ENCODE peak calls at places on chromosomes 5 and 9, in seven cellular contexts. D is lower lobe of right lung; L is hepatocyte; X is naive thymus-derived CD4-positive, alpha-beta T cell; S is CD4-positive, alpha-beta memory T cell; M is mucosa of descending colon; G is left lung. U is an unnamed sample.
A peak's percentile ranks its signal among the peaks of the same experiment; 100 is the strongest.

GRCh38 chr5:179486596-179487051 is 63.7 kb upstream of the RUFY1 start:
- DNase-seq in M (no peak), D (no peak), G (peak; percentile 48), X (no peak), S (no peak), L (peak; percentile 25), U (no peak)

GRCh38 chr5:139774980-139775654 is 20.5 kb upstream of the PSD2 start:
- DNase-seq in G (peak; percentile 97), L (peak; percentile 83), M (peak; percentile 81), X (peak; percentile 65), D (peak; percentile 86), S (peak; percentile 67), U (peak; percentile 78)

GRCh38 chr5:139091439-139092156 is 106.6 kb downstream of the SIL1 start:
- DNase-seq in D (no peak), S (no peak), L (peak; percentile 11), M (no peak), X (no peak), G (no peak), U (no peak)

GRCh38 chr5:773517-774264 is 10.8 kb downstream of the ZDHHC11B start:
- DNase-seq in S (no peak), X (no peak), G (peak; percentile 66), D (no peak), M (peak; percentile 20), L (peak; percentile 6), U (no peak)

GRCh38 chr5:97967292-97967691 is 784.2 kb upstream of the RIOK2 start:
- DNase-seq in S (no peak), D (no peak), M (no peak), G (no peak), L (no peak), X (no peak), U (no peak)

GRCh38 chr5:123157797-123158528 is 68.9 kb downstream of the PRDM6 start:
- DNase-seq in S (no peak), G (no peak), X (no peak), M (no peak), L (peak; percentile 63), D (no peak), U (no peak)

GRCh38 chr5:124451721-124452383 is 294.6 kb downstream of the ZNF608 start:
- DNase-seq in L (no peak), X (no peak), G (no peak), S (no peak), D (no peak), M (no peak), U (no peak)

GRCh38 chr9:83383034-83383433 is 155.2 kb downstream of the FRMD3 start:
- DNase-seq in M (no peak), S (no peak), G (no peak), L (no peak), D (no peak), X (no peak), U (no peak)

GRCh38 chr9:116152941-116153764 is 438 bp upstream of the PAPPA start:
- DNase-seq in L (no peak), G (no peak), S (no peak), X (no peak), D (no peak), M (no peak), U (peak; percentile 84)

GRCh38 chr5:101520417-101520816 is 617.3 kb upstream of the ST8SIA4 start:
- DNase-seq in L (no peak), S (no peak), X (no peak), D (no peak), M (no peak), G (no peak), U (no peak)

GRCh38 chr5:125668904-125669303 is 754.3 kb upstream of the GRAMD2B start:
- DNase-seq in D (no peak), G (no peak), S (no peak), X (no peak), L (peak; percentile 77), M (no peak), U (no peak)

GRCh38 chr5:172266071-172266675 is 17.4 kb downstream of the UBTD2 start:
- DNase-seq in G (no peak), L (no peak), D (no peak), M (no peak), X (no peak), S (no peak), U (no peak)

GRCh38 chr5:149200355-149200754 is 59.1 kb downstream of the ABLIM3 start:
- DNase-seq in S (no peak), D (no peak), G (no peak), X (no peak), M (no peak), L (no peak), U (no peak)

GRCh38 chr5:139385061-139385889 is 2.2 kb upstream of the SLC23A1 start:
- DNase-seq in G (no peak), X (no peak), M (peak; percentile 66), D (no peak), L (no peak), S (peak; percentile 32), U (no peak)

GRCh38 chr5:79474416-79475173 is 39.3 kb downstream of the HOMER1 start:
- DNase-seq in L (no peak), S (no peak), X (no peak), G (no peak), D (no peak), M (no peak), U (peak; percentile 28)

GRCh38 chr5:1468629-1469527 is 23.6 kb upstream of the SLC6A3 start:
- DNase-seq in G (peak; percentile 76), X (no peak), L (no peak), M (peak; percentile 13), S (no peak), D (no peak), U (no peak)

GRCh38 chr9:127589955-127590370 is 22.1 kb upstream of the STXBP1 start:
- DNase-seq in S (peak; percentile 33), G (no peak), M (peak; percentile 58), D (no peak), L (peak; percentile 88), X (no peak), U (peak; percentile 69)

GRCh38 chr5:7546555-7546954 is 150.6 kb downstream of the ADCY2 start:
- DNase-seq in X (no peak), G (no peak), D (no peak), S (no peak), M (no peak), L (no peak), U (no peak)

GRCh38 chr5:108615216-108615615 is 132.5 kb upstream of the FER start:
- DNase-seq in X (no peak), S (no peak), D (no peak), M (no peak), L (no peak), G (no peak), U (peak; percentile 7)

GRCh38 chr5:138408023-138408422 is 30.8 kb upstream of the REEP2 start:
- DNase-seq in D (no peak), G (no peak), X (no peak), L (peak; percentile 37), M (no peak), S (peak; percentile 8), U (peak; percentile 45)

GRCh38 chr9:29129763-29130162 is 1556.5 kb upstream of the C9orf72 start:
- DNase-seq in G (no peak), L (no peak), S (no peak), M (no peak), D (no peak), X (no peak), U (no peak)

GRCh38 chr9:2096376-2096970 is 81.3 kb downstream of the SMARCA2 start:
- DNase-seq in D (no peak), S (no peak), G (no peak), M (no peak), X (no peak), L (no peak), U (no peak)

GRCh38 chr5:119274767-119275130 is 81.1 kb upstream of the TNFAIP8 start:
- DNase-seq in X (no peak), L (no peak), D (no peak), M (no peak), S (no peak), G (no peak), U (peak; percentile 35)
- H3K4me1 ChIP-seq in X (peaks cover 81% of the 10 kb centered on the region), L (peaks cover 30% of the 10 kb centered on the region), D (peaks cover 62% of the 10 kb centered on the region), M (peaks cover 22% of the 10 kb centered on the region), S (peaks cover 89% of the 10 kb centered on the region), G (no peaks in the 10 kb centered on the region), U (no peaks in the 10 kb centered on the region)

GRCh38 chr5:151107084-151107483 is 26.2 kb upstream of the TNIP1 start:
- DNase-seq in M (peak; percentile 40), D (no peak), G (no peak), X (no peak), S (no peak), L (no peak), U (no peak)

GRCh38 chr5:151107738-151108520 is 27.1 kb upstream of the TNIP1 start:
- DNase-seq in M (peak; percentile 66), S (no peak), L (no peak), X (no peak), G (no peak), D (peak; percentile 53), U (no peak)

GRCh38 chr5:151106509-151106908 is 25.7 kb upstream of the TNIP1 start:
- DNase-seq in D (no peak), G (no peak), L (no peak), M (peak; percentile 37), S (no peak), X (no peak), U (no peak)

GRCh38 chr5:151110122-151110681 is 29.4 kb upstream of the TNIP1 start:
- DNase-seq in D (no peak), X (no peak), L (no peak), M (no peak), G (no peak), S (no peak), U (no peak)

GRCh38 chr5:151108566-151108965 is 27.7 kb upstream of the TNIP1 start:
- DNase-seq in X (no peak), G (no peak), D (no peak), S (no peak), M (no peak), L (no peak), U (no peak)
- H3K4me1 ChIP-seq in X (no peaks in the 10 kb centered on the region), G (no peaks in the 10 kb centered on the region), D (peaks cover 13% of the 10 kb centered on the region), S (no peaks in the 10 kb centered on the region), M (peaks cover 26% of the 10 kb centered on the region), L (peaks cover 3% of the 10 kb centered on the region), U (no peaks in the 10 kb centered on the region)

GRCh38 chr5:122140900-122141299 is 11.6 kb downstream of the ZNF474 start:
- DNase-seq in G (no peak), D (no peak), S (no peak), X (no peak), L (no peak), M (no peak), U (no peak)

GRCh38 chr5:122144236-122144635 is 14.9 kb downstream of the ZNF474 start:
- DNase-seq in G (no peak), D (no peak), M (no peak), X (no peak), S (no peak), L (no peak), U (no peak)

GRCh38 chr5:122145906-122146305 is 16.6 kb downstream of the ZNF474 start:
- DNase-seq in L (no peak), X (no peak), S (no peak), G (no peak), D (no peak), M (no peak), U (peak; percentile 62)

GRCh38 chr5:122141751-122142150 is 12.4 kb downstream of the ZNF474 start:
- DNase-seq in X (no peak), L (no peak), G (no peak), S (no peak), D (no peak), M (no peak), U (no peak)

GRCh38 chr5:122142480-122142879 is 13.1 kb downstream of the ZNF474 start:
- DNase-seq in S (no peak), L (no peak), D (no peak), M (no peak), X (no peak), G (no peak), U (no peak)
- H3K4me1 ChIP-seq in S (peaks cover 7% of the 10 kb centered on the region), L (no peaks in the 10 kb centered on the region), D (no peaks in the 10 kb centered on the region), M (no peaks in the 10 kb centered on the region), X (no peaks in the 10 kb centered on the region), G (no peaks in the 10 kb centered on the region), U (peaks cover 11% of the 10 kb centered on the region)

GRCh38 chr9:124290053-124290581 is 32.4 kb downstream of the NEK6 start:
- DNase-seq in M (no peak), L (no peak), D (no peak), G (no peak), S (no peak), X (no peak), U (no peak)
- H3K4me1 ChIP-seq in M (peaks cover 26% of the 10 kb centered on the region), L (peaks cover 14% of the 10 kb centered on the region), D (peaks cover 81% of the 10 kb centered on the region), G (peaks cover 50% of the 10 kb centered on the region), S (peaks cover 37% of the 10 kb centered on the region), X (peaks cover 25% of the 10 kb centered on the region), U (peaks cover 30% of the 10 kb centered on the region)